ENCODE peak calls at places on chromosomes 1 and 21, in five cellular contexts. Q is AG10803; X is mesendoderm; Z is CD4-positive, CD25-positive, alpha-beta regulatory T cell; I is uterus. B is an unnamed sample.

GRCh38 chr1:6347641-6348487 is 45.7 kb downstream of the ACOT7 start:
- DNase-seq in X (peak; percentile 58), I (no peak), Z (peak; percentile 47), Q (no peak), B (peak; percentile 51)

GRCh38 chr21:43986544-43987451 is 25.3 kb upstream of the TRAPPC10 start:
- DNase-seq in X (no peak), I (no peak), Q (no peak), Z (no peak), B (no peak)

GRCh38 chr1:216144661-216145450 is 278.4 kb downstream of the USH2A start:
- DNase-seq in X (peak; percentile 76), I (no peak), Z (no peak), Q (no peak), B (no peak)

GRCh38 chr1:20358761-20359263 is 68.1 kb downstream of the VWA5B1 start:
- DNase-seq in I (no peak), Z (no peak), Q (peak; percentile 42), X (no peak), B (no peak)

GRCh38 chr1:16175610-16176553 is 20.0 kb upstream of the EPHA2 start:
- DNase-seq in I (peak; percentile 91), X (no peak), Q (peak; percentile 90), Z (no peak), B (no peak)

GRCh38 chr1:224182866-224183590 is at the start of gene DEGS1:
- DNase-seq in I (peak; percentile 76), Z (peak; percentile 81), Q (peak; percentile 73), X (peak; percentile 95), B (peak; percentile 84)

GRCh38 chr1:16120940-16121410 is 34.9 kb downstream of the EPHA2 start:
- DNase-seq in Q (no peak), Z (no peak), X (no peak), I (no peak), B (no peak)

GRCh38 chr1:33078030-33078591 is 2.8 kb upstream of the AZIN2 start:
- DNase-seq in Q (no peak), Z (no peak), X (no peak), I (no peak), B (no peak)

GRCh38 chr1:3482590-3482899 is 28.1 kb downstream of the ARHGEF16 start:
- DNase-seq in X (no peak), Z (no peak), Q (no peak), I (no peak), B (no peak)

GRCh38 chr1:204706838-204707509 is 21.4 kb upstream of the LRRN2 start:
- DNase-seq in Q (no peak), Z (no peak), I (no peak), X (peak; percentile 89), B (no peak)

GRCh38 chr1:225654688-225655508 is 2.0 kb upstream of the ENAH start:
- DNase-seq in Q (no peak), Z (no peak), X (no peak), I (no peak), B (no peak)

GRCh38 chr1:217275617-217276398 is 355.1 kb downstream of the GPATCH2 start:
- DNase-seq in I (no peak), X (no peak), Z (no peak), Q (peak; percentile 71), B (no peak)

GRCh38 chr1:207965602-207966387 is 54.9 kb upstream of the CD34 start:
- DNase-seq in X (no peak), Q (peak; percentile 32), Z (no peak), I (no peak), B (no peak)

GRCh38 chr1:204059970-204060369 is 12.9 kb upstream of the SOX13 start:
- DNase-seq in Z (no peak), I (no peak), Q (no peak), X (no peak), B (no peak)

GRCh38 chr1:224219612-224220011 is 36.6 kb downstream of the DEGS1 start:
- DNase-seq in I (no peak), Q (no peak), X (no peak), Z (no peak), B (no peak)

GRCh38 chr1:96538883-96539282 is 182.7 kb upstream of the PTBP2 start:
- DNase-seq in Z (no peak), I (peak; percentile 89), Q (peak; percentile 97), X (no peak), B (no peak)

GRCh38 chr1:206706298-206706791 is 21.6 kb downstream of the MAPKAPK2 start:
- DNase-seq in I (peak; percentile 46), X (peak; percentile 50), Q (peak; percentile 90), Z (no peak), B (no peak)

GRCh38 chr1:183635112-183635605 is 424 bp downstream of the ARPC5 start:
- DNase-seq in Z (peak; percentile 18), I (peak; percentile 45), X (no peak), Q (peak; percentile 21), B (peak; percentile 34)

GRCh38 chr1:183634429-183635065 is 1.0 kb downstream of the ARPC5 start:
- DNase-seq in Q (no peak), X (no peak), I (no peak), Z (no peak), B (no peak)

GRCh38 chr1:183636334-183636682 is 725 bp upstream of the ARPC5 start:
- DNase-seq in Q (no peak), I (no peak), Z (no peak), X (no peak), B (no peak)

GRCh38 chr1:183635606-183636333 is at the start of gene ARPC5:
- DNase-seq in X (peak; percentile 97), Q (peak; percentile 98), I (peak; percentile 96), Z (peak; percentile 91), B (peak; percentile 95)

GRCh38 chr1:183636783-183637182 is 1.2 kb upstream of the ARPC5 start:
- DNase-seq in X (no peak), Z (no peak), I (no peak), Q (no peak), B (no peak)
- H3K4me3 ChIP-seq in X (no peak overlapping the region), Z (peak overlapping the region; percentile 75), I (no peak overlapping the region), Q (peak overlapping the region; percentile 83), B (no peak overlapping the region)

DNA sequence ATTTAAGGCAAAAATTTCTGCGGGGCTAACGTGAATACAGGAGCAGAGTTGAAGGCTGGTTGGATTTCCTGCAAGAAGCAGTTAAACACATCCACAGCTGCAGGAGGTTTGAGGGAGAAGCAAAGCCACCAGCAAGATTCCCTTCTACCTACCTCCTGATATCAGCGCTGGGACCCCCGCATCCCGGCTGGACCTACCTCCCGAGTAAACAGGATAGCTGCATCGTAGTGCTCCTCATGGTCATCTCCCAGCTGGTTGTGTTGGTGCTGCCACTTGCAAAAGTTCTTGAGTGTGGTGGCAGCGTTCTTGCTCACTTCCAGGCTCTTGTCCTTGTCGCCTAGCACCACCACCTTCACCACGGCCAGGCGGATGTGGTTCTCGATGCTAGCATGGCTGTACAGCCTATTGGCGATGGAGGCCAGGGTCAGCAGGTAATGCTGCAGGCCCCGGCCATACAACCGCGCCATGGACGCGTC is 1.8 kb downstream of the ADAMTS5 start:
- DNase-seq in I (no peak), X (no peak), Z (no peak), Q (no peak), B (no peak)
- H3K4me3 ChIP-seq in I (peak overlapping the region; percentile 72), X (no peak overlapping the region), Z (no peak overlapping the region), Q (peak overlapping the region; percentile 81), B (no peak overlapping the region)

DNA sequence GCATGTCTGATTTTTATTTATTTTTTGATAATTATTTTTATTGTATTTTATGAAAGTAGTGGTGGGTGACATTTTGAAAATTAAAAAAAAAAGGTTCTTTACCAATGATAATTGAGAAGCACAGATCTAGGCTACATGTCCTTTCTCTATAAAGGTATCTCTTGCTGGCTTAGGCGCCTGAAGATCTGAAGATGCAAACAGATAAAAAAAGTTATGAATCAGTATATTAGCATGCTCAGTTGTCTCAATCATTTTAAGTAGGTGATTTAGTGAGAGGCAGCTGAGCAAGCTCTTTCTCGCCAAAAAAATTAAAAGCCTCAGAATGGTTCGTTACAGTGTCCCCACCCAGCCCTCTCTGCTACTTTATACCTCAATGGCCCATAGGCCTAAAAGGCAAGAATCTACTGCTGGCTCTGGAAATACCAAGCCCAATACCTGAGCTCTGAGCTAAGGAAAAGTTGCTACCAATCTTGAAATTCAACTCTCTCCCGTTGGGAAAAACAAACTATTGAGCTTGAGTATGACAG is 42.2 kb upstream of the DPT start:
- DNase-seq in I (no peak), X (no peak), Q (no peak), Z (no peak), B (no peak)
- H3K4me3 ChIP-seq in I (no peak overlapping the region), X (no peak overlapping the region), Q (no peak overlapping the region), Z (no peak overlapping the region), B (no peak overlapping the region)

DNA sequence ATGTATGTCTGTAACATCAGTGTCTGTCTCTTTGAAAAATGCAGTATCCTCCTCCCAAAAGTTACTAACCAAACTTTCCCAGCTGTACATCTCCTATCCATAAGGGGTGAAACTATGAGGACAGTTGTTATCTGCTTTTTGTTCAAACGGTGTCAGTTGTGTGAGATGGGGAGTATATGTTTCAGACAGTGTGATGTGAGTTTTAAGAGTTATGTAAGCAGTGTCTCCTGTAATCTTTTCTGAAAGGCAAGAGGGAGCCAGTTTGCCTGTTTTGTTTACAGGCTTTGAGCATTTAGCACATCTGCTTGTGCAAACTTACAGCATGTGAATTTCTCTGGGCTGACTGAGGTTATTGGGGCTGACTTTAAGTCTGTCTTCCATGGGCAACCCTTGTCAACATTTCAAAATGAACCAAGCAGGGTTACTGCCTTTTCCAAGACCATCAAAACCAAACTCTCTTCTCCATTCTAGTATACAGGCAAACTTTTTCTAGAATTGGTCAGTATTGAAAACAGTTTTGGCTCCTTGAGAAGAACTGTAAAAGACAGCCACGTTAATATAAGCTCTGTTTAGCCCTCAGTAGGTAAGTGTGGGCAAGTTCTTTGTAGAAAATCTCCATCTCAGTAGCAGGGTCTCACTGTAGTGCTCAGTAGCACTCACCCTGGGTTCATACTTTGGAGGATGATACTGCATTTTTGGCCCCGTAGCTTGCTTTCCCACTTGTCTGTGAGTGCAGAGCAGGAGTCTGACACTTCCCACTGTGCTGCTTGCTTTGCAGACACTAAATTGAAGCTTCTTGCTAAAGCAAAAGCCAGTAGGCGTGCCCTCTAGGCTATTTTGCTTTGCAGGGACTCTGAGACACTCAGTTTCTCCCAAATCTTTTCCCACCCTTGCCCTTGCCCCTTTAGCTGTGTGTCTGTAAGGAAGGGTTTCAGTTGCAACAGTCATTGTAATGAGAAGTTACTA is 34.5 kb upstream of the CACYBP start:
- DNase-seq in Q (peak; percentile 56), X (peak; percentile 81), I (no peak), Z (no peak), B (no peak)
- H3K4me3 ChIP-seq in Q (no peak overlapping the region), X (no peak overlapping the region), I (peak overlapping the region; percentile 14), Z (peak overlapping the region; percentile 82), B (no peak overlapping the region)

DNA sequence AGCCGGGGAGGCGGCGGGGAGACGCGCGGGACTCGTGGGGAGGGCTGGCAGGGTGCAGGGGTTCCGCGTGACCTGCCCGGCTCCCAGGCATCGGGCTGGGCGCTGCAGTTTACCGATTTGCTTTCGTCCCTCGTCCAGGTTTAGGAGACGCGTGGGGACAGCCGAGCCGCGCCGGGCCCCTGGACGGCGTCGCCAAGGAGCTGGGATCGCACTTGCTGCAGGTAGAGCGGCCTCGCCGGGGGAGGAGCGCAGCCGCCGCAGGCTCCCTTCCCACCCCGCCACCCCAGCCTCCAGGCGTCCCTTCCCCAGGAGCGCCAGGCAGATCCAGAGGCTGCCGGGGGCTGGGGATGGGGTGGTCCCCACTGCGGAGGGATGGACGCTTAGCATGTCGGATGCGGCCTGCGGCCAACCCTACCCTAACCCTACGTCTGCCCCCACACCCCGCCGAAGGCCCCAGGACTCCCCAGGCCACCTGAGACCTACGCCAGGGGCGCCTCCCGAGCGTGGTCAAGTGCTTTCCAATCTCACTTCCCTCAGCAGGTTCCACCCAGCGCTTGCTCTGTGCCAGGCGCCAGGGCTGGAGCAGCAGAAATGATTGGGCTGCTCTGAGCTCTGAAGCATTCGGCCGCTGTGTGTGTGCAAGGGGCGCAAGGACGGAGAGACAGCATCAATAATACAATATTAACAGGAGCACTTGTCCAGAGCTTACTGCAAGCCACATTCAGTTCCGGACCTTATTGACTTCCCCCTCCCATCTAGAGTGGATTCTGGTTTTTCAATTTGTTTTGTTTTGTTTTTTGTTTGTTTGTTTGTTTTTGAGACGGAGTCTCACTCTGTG is 10.3 kb downstream of the SIM2 start:
- DNase-seq in X (peak; percentile 32), Z (no peak), I (no peak), Q (no peak), B (no peak)
- H3K4me3 ChIP-seq in X (no peak overlapping the region), Z (no peak overlapping the region), I (no peak overlapping the region), Q (no peak overlapping the region), B (no peak overlapping the region)

GRCh38 chr1:112743174-112744018 is 28.3 kb upstream of the PPM1J start:
- DNase-seq in Z (no peak), X (peak; percentile 38), Q (no peak), I (no peak), B (no peak)
- H3K4me3 ChIP-seq in Z (no peak overlapping the region), X (no peak overlapping the region), Q (peak overlapping the region; percentile 24), I (no peak overlapping the region), B (no peak overlapping the region)